ENCODE peak calls at places on chromosomes 1 and 21, in six cellular contexts. V is neural progenitor cell; Z is left lung; J is mammary epithelial cell; A is HCT116; W is CD8-positive, alpha-beta T cell. I is an unnamed sample. For H3K9me3, the result is how much of the 10 kb centered on the place peaks cover.

GRCh38 chr1:112298558-112298957 is 97.5 kb upstream of the CTTNBP2NL start:
- DNase-seq in V (peak), Z (no peak), J (peak), A (peak), W (peak), I (no peak)

GRCh38 chr1:103546496-103546895 is 21.0 kb downstream of the RNPC3 start:
- DNase-seq in V (no peak), Z (no peak), J (no peak), A (no peak), W (no peak), I (no peak)

GRCh38 chr1:205452364-205452763 is 3.5 kb downstream of the BLACAT1 start:
- DNase-seq in V (no peak), Z (no peak), J (no peak), A (no peak), W (no peak), I (no peak)

GRCh38 chr1:233386336-233386735 is 58.8 kb downstream of the MAP3K21 start:
- DNase-seq in V (no peak), Z (no peak), J (peak), A (no peak), W (no peak), I (no peak)

GRCh38 chr1:88973520-88974137 is 18.8 kb downstream of the KYAT3 start:
- DNase-seq in V (peak), Z (no peak), J (peak), A (peak), W (no peak), I (no peak)

GRCh38 chr1:158185770-158186705 is 5.3 kb downstream of the CD1D start:
- DNase-seq in V (no peak), Z (no peak), J (no peak), A (no peak), W (no peak), I (no peak)

GRCh38 chr1:243719476-243719875 is 130.6 kb downstream of the AKT3 start:
- DNase-seq in V (no peak), Z (no peak), J (no peak), A (no peak), W (no peak), I (no peak)

GRCh38 chr1:15261155-15262002 is 14.4 kb downstream of the FHAD1 start:
- DNase-seq in V (no peak), Z (peak), J (no peak), A (peak), W (no peak), I (no peak)

GRCh38 chr1:31785020-31785946 is 21.1 kb upstream of the ADGRB2 start:
- DNase-seq in V (no peak), Z (no peak), J (no peak), A (no peak), W (no peak), I (no peak)

GRCh38 chr1:72442251-72442650 is 159.9 kb upstream of the NEGR1 start:
- DNase-seq in V (no peak), Z (no peak), J (no peak), A (no peak), W (no peak), I (no peak)

GRCh38 chr21:39536835-39537234 is 75.9 kb upstream of the B3GALT5 start:
- DNase-seq in V (no peak), Z (no peak), J (no peak), A (no peak), W (no peak), I (no peak)

GRCh38 chr1:4227986-4228385 is 327.9 kb upstream of the C1orf174 start:
- DNase-seq in V (no peak), Z (no peak), J (no peak), A (peak), W (no peak), I (no peak)

GRCh38 chr1:31782766-31783410 is 18.7 kb upstream of the ADGRB2 start:
- DNase-seq in V (peak), Z (no peak), J (no peak), A (no peak), W (no peak), I (no peak)

GRCh38 chr1:9033363-9033762 is 7.1 kb upstream of the SLC2A7 start:
- DNase-seq in V (no peak), Z (no peak), J (no peak), A (no peak), W (no peak), I (no peak)
- H3K9me3 ChIP-seq in V (under half), Z (under half), J (under half), A (under half), W (under half), I (under half)

DNA sequence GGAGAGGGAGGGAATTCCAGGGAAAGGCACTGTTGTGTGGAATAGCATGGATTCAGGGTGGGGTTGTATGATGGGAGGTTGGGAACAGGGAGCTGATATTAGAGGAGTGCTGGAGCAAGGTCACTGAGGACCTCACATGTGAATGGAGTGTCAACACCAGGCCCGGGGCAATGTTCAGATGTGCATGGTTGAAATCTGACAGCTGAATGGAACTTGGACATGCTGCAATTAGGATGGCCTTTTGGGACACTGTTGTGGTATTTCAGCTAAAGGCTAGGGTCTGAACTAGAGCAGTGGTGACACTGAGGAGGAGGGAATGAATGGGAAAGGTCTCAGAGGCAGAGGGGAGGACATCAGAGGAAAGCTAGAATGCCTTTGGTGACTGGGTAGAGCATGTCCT is 25.0 kb downstream of the ZSCAN20 start:
- DNase-seq in V (no peak), Z (no peak), J (no peak), A (no peak), W (no peak), I (no peak)
- H3K9me3 ChIP-seq in V (under half), Z (under half), J (under half), A (under half), W (under half), I (under half)

DNA sequence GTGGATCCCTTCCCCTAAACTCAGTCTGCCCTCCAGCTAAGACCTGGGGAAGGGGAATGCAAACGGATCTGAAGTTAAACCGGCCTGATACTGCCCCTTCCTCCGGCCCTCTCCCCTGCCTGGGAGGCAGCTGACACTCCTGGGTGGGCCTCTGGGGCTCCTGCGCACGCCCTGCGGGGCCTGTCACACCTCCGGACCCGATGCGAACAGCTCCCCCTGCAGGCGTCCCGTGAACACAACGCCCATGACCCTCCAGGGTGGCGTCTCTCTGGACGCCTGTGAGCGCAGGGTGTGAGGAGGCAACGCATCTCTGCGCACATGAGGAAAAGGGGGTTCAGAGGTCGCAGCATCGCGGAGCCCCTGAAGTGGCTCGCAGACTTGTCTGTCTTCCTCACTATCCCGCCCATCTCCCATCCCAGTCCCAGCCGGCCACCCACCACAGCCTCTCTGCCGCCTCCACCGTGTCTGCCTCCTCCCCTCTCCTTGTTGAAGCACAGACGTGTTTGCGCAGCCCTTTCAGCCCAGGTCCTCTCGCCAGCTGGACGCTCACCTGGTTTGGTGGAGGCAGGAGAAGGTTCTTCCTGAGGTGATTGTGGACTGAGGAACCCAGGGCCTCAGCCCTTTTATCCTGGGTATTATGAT is 421 bp upstream of the LCE3A start:
- DNase-seq in V (no peak), Z (peak), J (no peak), A (no peak), W (no peak), I (no peak)
- H3K9me3 ChIP-seq in V (under half), Z (under half), J (under half), A (under half), W (under half), I (under half)

DNA sequence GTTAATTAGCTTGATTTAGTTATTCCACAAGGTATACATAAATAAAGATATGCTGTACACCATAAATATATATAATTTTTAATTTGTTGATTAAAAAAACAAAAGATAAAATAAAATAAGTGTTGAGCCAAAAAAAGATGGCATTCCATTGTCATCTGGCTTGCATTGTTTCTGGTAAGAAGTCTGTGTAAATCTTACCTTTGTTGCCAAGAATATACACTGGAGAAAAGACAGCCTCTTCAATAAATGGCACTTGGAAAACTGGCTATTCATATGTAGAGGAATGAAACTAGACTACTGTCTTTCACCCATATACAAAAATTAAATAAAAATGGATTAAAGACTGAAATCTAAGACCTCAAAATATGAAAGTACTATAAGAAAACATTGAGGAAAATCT is 196.5 kb downstream of the IER5 start:
- DNase-seq in V (no peak), Z (no peak), J (no peak), A (no peak), W (no peak), I (no peak)
- H3K9me3 ChIP-seq in V (under half), Z (under half), J (under half), A (under half), W (under half), I (under half)

GRCh38 chr1:106899644-106900043 is 156.8 kb upstream of the PRMT6 start:
- DNase-seq in V (no peak), Z (no peak), J (no peak), A (no peak), W (no peak), I (no peak)
- H3K9me3 ChIP-seq in V (under half), Z (under half), J (under half), A (under half), W (under half), I (under half)

I was measured in T-helper 17 cell.